ENCODE peak calls at places on chromosomes 6 and 20, in six cellular contexts. V, H, Q, C, T and Z are unnamed samples.

GRCh38 chr20:46699651-46700359 is 9.6 kb upstream of the SLC2A10 start:
- DNase-seq in V (no peak), H (no peak), Q (no peak), C (no peak), T (no peak), Z (no peak)

GRCh38 chr6:7932625-7933024 is 22.0 kb upstream of the TXNDC5 start:
- DNase-seq in V (no peak), H (no peak), Q (no peak), C (no peak), T (no peak), Z (no peak)

GRCh38 chr20:25336561-25337422 is 53.8 kb downstream of the ABHD12 start:
- DNase-seq in V (no peak), H (no peak), Q (no peak), C (no peak), T (peak; percentile 24), Z (no peak)

GRCh38 chr6:109036588-109037320 is 57.9 kb downstream of the SESN1 start:
- DNase-seq in V (no peak), H (no peak), Q (no peak), C (no peak), T (no peak), Z (peak; percentile 13)

GRCh38 chr20:15875446-15875845 is 697.8 kb downstream of the KIF16B start:
- DNase-seq in V (no peak), H (no peak), Q (no peak), C (no peak), T (no peak), Z (no peak)

GRCh38 chr6:104407957-104408356 is 451.8 kb downstream of the HACE1 start:
- DNase-seq in V (no peak), H (no peak), Q (no peak), C (no peak), T (no peak), Z (no peak)

GRCh38 chr6:107698146-107698545 is 126.0 kb downstream of the SCML4 start:
- DNase-seq in V (no peak), H (no peak), Q (no peak), C (no peak), T (no peak), Z (no peak)

GRCh38 chr20:57224641-57225138 is 41.8 kb downstream of the BMP7 start:
- DNase-seq in V (no peak), H (no peak), Q (no peak), C (no peak), T (peak; percentile 9), Z (no peak)

GRCh38 chr6:163585932-163586437 is 171.5 kb downstream of the QKI start:
- DNase-seq in V (no peak), H (no peak), Q (no peak), C (no peak), T (peak; percentile 49), Z (no peak)

GRCh38 chr6:30725713-30726505 is 5.8 kb downstream of the TUBB start:
- DNase-seq in V (peak; percentile 60), H (no peak), Q (no peak), C (no peak), T (no peak), Z (peak; percentile 38)

GRCh38 chr6:158219229-158219628 is 51.1 kb downstream of the GTF2H5 start:
- DNase-seq in V (no peak), H (no peak), Q (peak; percentile 45), C (no peak), T (no peak), Z (no peak)

GRCh38 chr6:6001443-6001842 is 5.3 kb downstream of the NRN1 start:
- DNase-seq in V (no peak), H (no peak), Q (no peak), C (no peak), T (no peak), Z (no peak)
- H3K4me3 ChIP-seq in V (no peak overlapping the region), H (no peak overlapping the region), Q (no peak overlapping the region), C (no peak overlapping the region), T (no peak overlapping the region), Z (no peak overlapping the region)

GRCh38 chr6:22380236-22380635 is 83.4 kb upstream of the PRL start:
- DNase-seq in V (no peak), H (no peak), Q (no peak), C (no peak), T (no peak), Z (no peak)

GRCh38 chr6:22383016-22383415 is 86.2 kb upstream of the PRL start:
- DNase-seq in V (no peak), H (no peak), Q (no peak), C (no peak), T (no peak), Z (no peak)

GRCh38 chr6:22381810-22382512 is 85.1 kb upstream of the PRL start:
- DNase-seq in V (no peak), H (no peak), Q (no peak), C (no peak), T (no peak), Z (no peak)
- H3K9me3 ChIP-seq in V (no peaks in the 10 kb centered on the region), H (no peaks in the 10 kb centered on the region), Q (peaks cover 6% of the 10 kb centered on the region), C (no peaks in the 10 kb centered on the region), T (peaks cover 2% of the 10 kb centered on the region), Z (no peaks in the 10 kb centered on the region)

DNA sequence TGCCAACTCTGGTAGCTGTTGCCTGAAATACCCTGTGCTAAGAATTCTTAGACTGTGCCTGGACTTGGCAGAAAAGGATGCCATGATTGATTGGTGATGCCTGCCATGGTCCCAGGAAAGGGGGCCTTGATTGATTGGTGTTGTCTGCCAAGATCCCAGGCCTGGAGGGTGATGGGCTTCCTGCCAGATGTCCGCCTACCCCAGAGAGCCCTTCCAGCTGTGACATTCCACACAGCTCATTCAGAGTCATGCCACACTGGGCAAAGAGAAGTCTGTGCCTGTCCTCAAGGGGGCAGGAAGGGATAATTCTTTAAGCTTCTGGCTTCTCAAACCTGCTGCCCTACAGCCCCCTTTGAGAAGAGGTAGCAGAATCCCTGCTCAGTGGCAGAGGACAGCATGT is 24.6 kb downstream of the RIMS4 start:
- DNase-seq in V (no peak), H (no peak), Q (no peak), C (no peak), T (no peak), Z (no peak)
- TF ChIP-seq CTCF in V (no peak), H (no peak), Q (no peak), C (no peak), T (no peak), Z (no peak)

DNA sequence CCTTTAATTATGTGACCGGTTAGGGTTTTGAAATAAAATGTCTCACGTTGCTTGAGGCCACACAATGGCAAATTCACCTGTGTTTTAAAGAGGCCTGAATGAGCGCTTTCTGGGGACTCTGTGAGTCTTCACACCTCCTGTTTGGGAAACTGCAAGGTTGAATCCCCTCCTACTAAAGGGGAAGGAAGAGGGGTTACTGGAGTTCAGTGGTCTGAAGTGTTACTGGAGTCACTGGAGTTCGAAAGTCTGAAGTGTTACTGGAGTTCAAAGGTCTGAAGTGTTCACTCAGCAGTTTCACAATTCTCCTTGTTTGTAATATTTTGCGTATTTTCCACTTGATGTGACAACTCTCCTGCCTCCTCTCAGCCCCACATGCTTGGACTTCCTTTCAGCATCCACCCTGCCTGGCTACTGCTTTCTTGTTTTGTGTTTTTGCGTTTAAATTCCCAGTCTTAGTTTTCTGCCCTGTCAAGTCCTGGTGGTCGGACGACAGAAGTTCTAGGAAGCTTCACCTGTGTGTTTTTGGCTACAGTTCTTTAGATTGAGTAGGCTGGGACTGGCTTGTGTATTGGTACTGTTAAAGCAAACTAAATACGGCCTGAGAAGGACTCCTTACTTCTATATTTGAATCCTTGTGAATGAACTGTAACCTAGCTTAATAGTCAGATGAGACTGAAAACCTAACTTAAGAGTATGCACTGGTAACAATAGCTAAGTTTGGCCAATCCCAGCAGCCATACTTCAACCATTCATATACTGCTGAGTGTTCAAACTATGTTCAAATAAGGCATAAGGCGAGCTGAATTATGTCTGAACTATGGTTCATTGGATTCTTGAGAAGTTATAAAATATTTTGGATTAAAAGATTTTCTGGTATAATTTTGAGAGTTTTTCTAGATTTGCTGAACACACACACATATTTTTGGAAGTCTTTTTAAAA is 2.0 kb downstream of the SMPDL3A start:
- DNase-seq in V (no peak), H (peak; percentile 35), Q (peak; percentile 44), C (no peak), T (no peak), Z (no peak)
- H3K4me3 ChIP-seq in V (no peak overlapping the region), H (peak overlapping the region; percentile 70), Q (peak overlapping the region; percentile 58), C (peak overlapping the region; percentile 80), T (peak overlapping the region; percentile 74), Z (no peak overlapping the region)